ENCODE peak calls at places on chromosome X, in four cellular contexts. U is GM12878, O is K562, K is H1. N is an unnamed sample.

GRCh38 chrX:72430405-72430968 is 124.8 kb upstream of the CITED1 start:
- DNase-seq in U (no peak), O (no peak), K (no peak), N (no peak)

GRCh38 chrX:17206584-17206983 is 168.4 kb upstream of the NHS start:
- DNase-seq in U (no peak), O (no peak), K (no peak), N (no peak)

GRCh38 chrX:13266641-13267420 is 53.0 kb downstream of the ATXN3L start:
- DNase-seq in U (no peak), O (no peak), K (no peak), N (peak; percentile 49)

GRCh38 chrX:36019164-36019563 is 99.6 kb downstream of the CFAP47 start:
- DNase-seq in U (no peak), O (no peak), K (no peak), N (no peak)

GRCh38 chrX:115966920-115967319 is 203.6 kb upstream of the AGTR2 start:
- DNase-seq in U (no peak), O (no peak), K (no peak), N (no peak)

GRCh38 chrX:74613350-74614192 is 853 bp downstream of the RLIM start:
- DNase-seq in U (no peak), O (peak; percentile 21), K (no peak), N (peak; percentile 29)

GRCh38 chrX:2872937-2873336 is 44.2 kb downstream of the GYG2 start:
- DNase-seq in U (no peak), O (peak; percentile 41), K (no peak), N (no peak)

GRCh38 chrX:91331476-91331875 is 103.2 kb upstream of the PABPC5 start:
- DNase-seq in U (no peak), O (no peak), K (no peak), N (no peak)

GRCh38 chrX:3738489-3738888 is 25.0 kb upstream of the PRKX start:
- DNase-seq in U (no peak), O (no peak), K (no peak), N (no peak)

GRCh38 chrX:21875013-21875412 is 19.2 kb downstream of the YY2 start:
- DNase-seq in U (no peak), O (no peak), K (no peak), N (no peak)

GRCh38 chrX:30576881-30577280 is 685 bp downstream of the TASL start:
- DNase-seq in U (no peak), O (no peak), K (no peak), N (no peak)

GRCh38 chrX:31036895-31037294 is 34.9 kb downstream of the FTHL17 start:
- DNase-seq in U (no peak), O (peak; percentile 45), K (peak; percentile 45), N (peak; percentile 42)

GRCh38 chrX:13742397-13743176 is 8.0 kb downstream of the OFD1 start:
- DNase-seq in U (peak; percentile 91), O (no peak), K (no peak), N (no peak)

GRCh38 chrX:136616987-136617685 is 30.8 kb upstream of the CD40LG start:
- DNase-seq in U (no peak), O (no peak), K (no peak), N (no peak)

GRCh38 chrX:41384041-41384705 is 50.2 kb downstream of the DDX3X start:
- DNase-seq in U (no peak), O (peak; percentile 80), K (no peak), N (peak; percentile 86)

GRCh38 chrX:40966204-40966820 is 118.9 kb upstream of the USP9X start:
- DNase-seq in U (no peak), O (no peak), K (no peak), N (no peak)

GRCh38 chrX:71935542-71935941 is 24.9 kb downstream of the NHSL2 start:
- DNase-seq in U (no peak), O (no peak), K (no peak), N (no peak)

GRCh38 chrX:25941087-25941486 is 197.1 kb upstream of the MAGEB18 start:
- DNase-seq in U (no peak), O (no peak), K (no peak), N (peak; percentile 7)

GRCh38 chrX:45669715-45670360 is 469.2 kb upstream of the DIPK2B start:
- DNase-seq in U (no peak), O (no peak), K (no peak), N (peak; percentile 38)

GRCh38 chrX:107576841-107577240 is 51.5 kb upstream of the PRPS1 start:
- DNase-seq in U (no peak), O (no peak), K (no peak), N (no peak)

GRCh38 chrX:11530621-11531020 is 135.1 kb downstream of the ARHGAP6 start:
- DNase-seq in U (no peak), O (no peak), K (no peak), N (peak; percentile 23)

GRCh38 chrX:133726211-133726630 is 259.2 kb downstream of the GPC3 start:
- DNase-seq in U (no peak), O (no peak), K (no peak), N (peak; percentile 73)

GRCh38 chrX:113833656-113834055 is 750.2 kb upstream of the HTR2C start:
- DNase-seq in U (no peak), O (no peak), K (no peak), N (no peak)

GRCh38 chrX:12249997-12250396 is 111.7 kb downstream of the FRMPD4 start:
- DNase-seq in U (no peak), O (no peak), K (no peak), N (peak; percentile 45)

GRCh38 chrX:53159184-53159583 is 65.2 kb downstream of the KANTR start:
- DNase-seq in U (no peak), O (no peak), K (no peak), N (no peak)

GRCh38 chrX:40931921-40932320 is 153.3 kb upstream of the USP9X start:
- DNase-seq in U (no peak), O (peak; percentile 14), K (no peak), N (no peak)

GRCh38 chrX:3230496-3230895 is 116.0 kb downstream of the MXRA5 start:
- DNase-seq in U (no peak), O (no peak), K (no peak), N (peak; percentile 30)

GRCh38 chrX:152450076-152450475 is 1.0 kb downstream of the GABRA3 start:
- DNase-seq in U (no peak), O (no peak), K (peak; percentile 42), N (no peak)

GRCh38 chrX:69150294-69150960 is 14.8 kb downstream of the PJA1 start:
- DNase-seq in U (no peak), O (no peak), K (no peak), N (no peak)

GRCh38 chrX:2631743-2632532 is 59.2 kb upstream of the CD99 start:
- DNase-seq in U (no peak), O (peak; percentile 30), K (no peak), N (no peak)

GRCh38 chrX:28847423-28847822 is 260.2 kb downstream of the IL1RAPL1 start:
- DNase-seq in U (no peak), O (no peak), K (no peak), N (peak; percentile 80)

GRCh38 chrX:48705876-48706275 is 9.3 kb downstream of the SUV39H1 start:
- DNase-seq in U (no peak), O (no peak), K (no peak), N (no peak)
- H3K27ac ChIP-seq in U (no peak overlapping the region), O (no peak overlapping the region), K (no peak overlapping the region), N (no peak overlapping the region)

GRCh38 chrX:9291666-9292065 is 173.2 kb upstream of the TBL1X start:
- DNase-seq in U (no peak), O (no peak), K (peak; percentile 52), N (no peak)

GRCh38 chrX:9293051-9293496 is 171.8 kb upstream of the TBL1X start:
- DNase-seq in U (no peak), O (no peak), K (peak; percentile 47), N (no peak)

GRCh38 chrX:9293903-9294302 is 171.0 kb upstream of the TBL1X start:
- DNase-seq in U (no peak), O (no peak), K (no peak), N (no peak)
- TF ChIP-seq USF2 in U (no peak), O (no peak), K (no peak), N (no peak)

GRCh38 chrX:73563740-73564073 is 710 bp downstream of the CHIC1 start:
- DNase-seq in U (peak; percentile 11), O (no peak), K (no peak), N (no peak)
- TF ChIP-seq CHD1 in U (no peak), O (no peak), K (no peak), N (no peak)

GRCh38 chrX:360496-361150 is 26.1 kb downstream of the PPP2R3B start:
- DNase-seq in U (no peak), O (no peak), K (no peak), N (no peak)

GRCh38 chrX:357035-357692 is 29.5 kb downstream of the PPP2R3B start:
- DNase-seq in U (no peak), O (no peak), K (no peak), N (no peak)

GRCh38 chrX:356385-357034 is 30.2 kb downstream of the PPP2R3B start:
- DNase-seq in U (no peak), O (no peak), K (no peak), N (peak; percentile 64)

GRCh38 chrX:357693-358471 is 28.8 kb downstream of the PPP2R3B start:
- DNase-seq in U (no peak), O (no peak), K (no peak), N (peak; percentile 60)

DNA sequence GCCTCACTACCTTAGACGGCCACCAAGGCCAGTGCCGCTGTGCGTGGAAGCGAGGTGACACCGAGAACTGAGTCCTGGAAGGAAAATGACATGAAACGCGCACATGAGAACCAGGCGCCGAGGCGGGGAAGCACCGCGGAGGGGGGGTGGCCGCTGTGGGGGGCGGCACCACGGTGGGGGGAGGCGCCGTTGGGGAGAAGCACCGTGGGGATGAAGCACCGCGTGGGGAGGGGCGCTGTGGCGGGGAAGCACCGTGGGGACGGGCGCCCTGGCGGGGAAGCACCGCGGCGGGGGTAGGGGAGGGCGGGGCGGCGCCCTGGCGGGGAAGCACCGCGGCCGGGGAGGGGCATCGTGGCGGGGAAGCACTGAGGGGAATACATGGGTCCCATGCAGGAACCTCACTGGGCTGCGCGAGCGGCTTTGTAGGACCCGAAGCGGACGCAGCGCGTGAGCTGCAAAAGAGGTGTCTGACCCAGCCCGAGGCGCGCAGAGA is 28.0 kb downstream of the PPP2R3B start:
- DNase-seq in U (no peak), O (no peak), K (no peak), N (no peak)
- H3K27ac ChIP-seq in U (no peak overlapping the region), O (no peak overlapping the region), K (no peak overlapping the region), N (no peak overlapping the region)

GRCh38 chrX:123905334-123905733 is 45.5 kb downstream of the XIAP start:
- DNase-seq in U (no peak), O (no peak), K (no peak), N (no peak)

GRCh38 chrX:123906557-123907316 is 46.9 kb downstream of the XIAP start:
- DNase-seq in U (no peak), O (no peak), K (no peak), N (no peak)

DNA sequence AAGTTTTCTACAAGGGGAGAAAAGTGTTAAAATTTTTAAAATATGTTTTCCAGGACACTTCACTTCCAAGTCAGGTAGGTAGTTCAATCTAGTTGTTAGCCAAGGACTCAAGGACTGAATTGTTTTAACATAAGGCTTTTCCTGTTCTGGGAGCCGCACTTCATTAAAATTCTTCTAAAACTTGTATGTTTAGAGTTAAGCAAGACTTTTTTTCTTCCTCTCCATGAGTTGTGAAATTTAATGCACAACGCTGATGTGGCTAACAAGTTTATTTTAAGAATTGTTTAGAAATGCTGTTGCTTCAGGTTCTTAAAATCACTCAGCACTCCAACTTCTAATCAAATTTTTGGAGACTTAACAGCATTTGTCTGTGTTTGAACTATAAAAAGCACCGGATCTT is 49.6 kb downstream of the XIAP start:
- DNase-seq in U (no peak), O (no peak), K (no peak), N (peak; percentile 68)
- TF ChIP-seq USF2 in U (no peak), O (no peak), K (no peak), N (no peak)